ENCODE peak calls at places on chromosomes 11 and 22, in seven cellular contexts. N, U, T, P, G, X and B are unnamed samples.

GRCh38 chr11:7665473-7666291 is 7.6 kb downstream of the CYB5R2 start:
- DNase-seq in T (peak), X (peak), U (peak), G (peak), N (peak), P (peak), B (peak)

GRCh38 chr22:48824673-48825651 is 1002.7 kb downstream of the BRD1 start:
- DNase-seq in U (peak), P (no peak), X (no peak), T (no peak), G (no peak), N (no peak), B (no peak)

GRCh38 chr11:28526406-28526751 is 418.2 kb downstream of the METTL15 start:
- DNase-seq in U (no peak), X (no peak), P (no peak), G (no peak), N (no peak), T (no peak), B (no peak)

GRCh38 chr11:74948546-74948897 is 369 bp downstream of the XRRA1 start:
- DNase-seq in T (no peak), P (peak), X (no peak), U (peak), N (no peak), G (no peak), B (no peak)

GRCh38 chr11:109085708-109086373 is 336.1 kb upstream of the C11orf87 start:
- DNase-seq in U (no peak), T (no peak), G (no peak), P (peak), X (no peak), N (no peak), B (no peak)

GRCh38 chr22:38796262-38796957 is 2.5 kb upstream of the DNAL4 start:
- DNase-seq in U (no peak), T (no peak), N (no peak), P (peak), X (no peak), G (no peak), B (no peak)

GRCh38 chr11:67542971-67543370 is 19.7 kb upstream of the CABP2 start:
- DNase-seq in G (no peak), N (no peak), P (no peak), X (no peak), T (no peak), U (no peak), B (no peak)

GRCh38 chr11:133945087-133945974 is 11.4 kb downstream of the IGSF9B start:
- DNase-seq in N (peak), X (no peak), G (no peak), T (no peak), P (peak), U (no peak), B (no peak)

GRCh38 chr11:97557399-97557798 is 1167.6 kb downstream of the JRKL start:
- DNase-seq in N (no peak), U (no peak), G (peak), X (no peak), T (no peak), P (no peak), B (no peak)

GRCh38 chr22:17239156-17239701 is 20.0 kb upstream of the ADA2 start:
- DNase-seq in X (no peak), N (no peak), P (no peak), G (no peak), T (no peak), U (no peak), B (no peak)

GRCh38 chr11:92267968-92268367 is 43.4 kb downstream of the FAT3 start:
- DNase-seq in N (no peak), T (no peak), X (no peak), U (no peak), P (no peak), G (no peak), B (no peak)

GRCh38 chr22:42800731-42801536 is 56.1 kb downstream of the ARFGAP3 start:
- DNase-seq in P (no peak), N (no peak), U (peak), T (no peak), X (no peak), G (no peak), B (no peak)

GRCh38 chr11:11252403-11252802 is 100.6 kb downstream of the CSNK2A3 start:
- DNase-seq in T (no peak), X (no peak), U (no peak), G (no peak), N (no peak), P (no peak), B (no peak)

GRCh38 chr22:36587289-36588154 is 58.6 kb upstream of the EIF3D start:
- DNase-seq in T (no peak), N (no peak), X (no peak), U (no peak), G (no peak), P (peak), B (no peak)

GRCh38 chr11:118957549-118957948 is 1.5 kb downstream of the UPK2 start:
- DNase-seq in X (no peak), T (no peak), N (no peak), G (no peak), U (no peak), P (no peak), B (no peak)

GRCh38 chr11:2247496-2247895 is 22.9 kb downstream of the ASCL2 start:
- DNase-seq in P (no peak), N (no peak), X (no peak), G (no peak), T (no peak), U (no peak), B (no peak)

GRCh38 chr11:119147604-119148333 is 1.1 kb upstream of the ABCG4 start:
- DNase-seq in G (no peak), P (no peak), T (no peak), U (no peak), N (no peak), X (no peak), B (no peak)

GRCh38 chr22:43222281-43222680 is 35.3 kb upstream of the TTLL12 start:
- DNase-seq in X (no peak), P (no peak), T (no peak), G (no peak), N (no peak), U (no peak), B (no peak)

GRCh38 chr22:38292694-38293093 is 19.9 kb upstream of the TMEM184B start:
- DNase-seq in T (no peak), P (no peak), N (no peak), G (no peak), U (no peak), X (no peak), B (no peak)

GRCh38 chr22:45429921-45430775 is 16.7 kb downstream of the RIBC2 start:
- DNase-seq in X (no peak), N (no peak), G (no peak), P (no peak), U (no peak), T (peak), B (no peak)

GRCh38 chr22:29457730-29458129 is 19.3 kb downstream of the RFPL1 start:
- DNase-seq in G (no peak), P (peak), N (no peak), T (no peak), X (peak), U (no peak), B (no peak)